ENCODE peak calls at places on chromosomes 11 and 22, in eight cellular contexts. F is HFF-Myc; O is Calu3; E is body of pancreas; L is caudate nucleus; W is DMS79 treated with DMSO at 0.1 percent for 48 hours; H is stimulated activated CD4-positive, alpha-beta T cell treated with anti-CD3 and anti-CD28 coated beads, Interleukin-1b, Interleukin-23, amount 100 ng/mL, for 48 hours; D is aorta. X is an unnamed sample.

GRCh38 chr11:19577849-19578619 is 134.6 kb upstream of the NAV2 start:
- DNase-seq in D (peak; percentile 81), O (no peak), L (no peak), H (no peak), F (peak; percentile 52), W (no peak), E (peak; percentile 18), X (no peak)

GRCh38 chr11:116504541-116505149 is 268.1 kb downstream of the BUD13 start:
- DNase-seq in F (no peak), D (no peak), W (no peak), O (no peak), H (no peak), L (no peak), E (no peak), X (no peak)

GRCh38 chr22:49251371-49251770 is 576.3 kb downstream of the BRD1 start:
- DNase-seq in E (no peak), H (no peak), D (no peak), W (no peak), L (no peak), O (no peak), F (no peak), X (peak; percentile 13)

GRCh38 chr22:41862160-41862529 is 29.2 kb downstream of the SREBF2 start:
- DNase-seq in H (peak; percentile 57), W (peak; percentile 26), D (no peak), O (no peak), F (no peak), L (no peak), E (no peak), X (no peak)

GRCh38 chr11:77823775-77824174 is 2.8 kb downstream of the AAMDC start:
- DNase-seq in F (no peak), H (no peak), W (no peak), L (no peak), E (no peak), D (no peak), O (no peak), X (no peak)

GRCh38 chr11:3080104-3080503 is 22.9 kb upstream of the CARS1 start:
- DNase-seq in W (no peak), E (no peak), L (no peak), H (no peak), O (no peak), D (no peak), F (no peak), X (no peak)

GRCh38 chr11:75576445-75577049 is 14.5 kb downstream of the SERPINH1 start:
- DNase-seq in D (peak; percentile 85), O (peak; percentile 75), F (no peak), H (no peak), L (no peak), W (no peak), E (peak; percentile 42), X (peak; percentile 77)

GRCh38 chr11:117970400-117971024 is 15.7 kb upstream of the IL10RA start:
- DNase-seq in W (no peak), O (peak; percentile 45), F (no peak), D (no peak), H (peak; percentile 44), L (no peak), E (no peak), X (no peak)

GRCh38 chr11:74462009-74462408 is 5.3 kb downstream of the KCNE3 start:
- DNase-seq in W (no peak), H (no peak), O (peak; percentile 24), L (no peak), F (no peak), E (peak; percentile 87), D (peak; percentile 84), X (no peak)

GRCh38 chr11:126544311-126545056 is 189.0 kb downstream of the ST3GAL4 start:
- DNase-seq in W (peak; percentile 92), D (no peak), H (no peak), L (no peak), E (peak; percentile 17), F (no peak), O (no peak), X (peak; percentile 76)

GRCh38 chr11:59680287-59681154 is 11.7 kb upstream of the PATL1 start:
- DNase-seq in E (peak; percentile 78), H (peak; percentile 38), D (no peak), O (peak; percentile 77), F (no peak), L (peak; percentile 3), W (no peak), X (peak; percentile 84)

GRCh38 chr11:126312903-126313460 is 9.1 kb downstream of the DCPS start:
- DNase-seq in O (peak; percentile 33), E (no peak), D (peak; percentile 35), H (no peak), F (no peak), W (no peak), L (no peak), X (no peak)

GRCh38 chr11:45468265-45468856 is 182.2 kb upstream of the SYT13 start:
- DNase-seq in H (no peak), F (no peak), O (no peak), D (no peak), E (no peak), W (no peak), L (no peak), X (peak; percentile 46)

GRCh38 chr11:78564037-78564888 is 10.4 kb downstream of the NARS2 start:
- DNase-seq in D (no peak), H (no peak), F (peak; percentile 74), W (peak; percentile 62), E (peak; percentile 45), O (peak; percentile 43), L (no peak), X (no peak)

GRCh38 chr11:87083029-87083428 is 45.3 kb downstream of the TMEM135 start:
- DNase-seq in O (no peak), E (no peak), W (no peak), L (no peak), F (no peak), D (no peak), H (no peak), X (no peak)

GRCh38 chr22:35590634-35591295 is 26.4 kb downstream of the MB start:
- DNase-seq in D (no peak), H (no peak), W (no peak), O (peak; percentile 66), E (no peak), L (no peak), F (no peak), X (no peak)

GRCh38 chr11:9922806-9923205 is 258.9 kb downstream of the SWAP70 start:
- DNase-seq in L (no peak), O (no peak), W (no peak), H (no peak), D (no peak), E (no peak), F (no peak), X (peak; percentile 79)

GRCh38 chr11:128763224-128763623 is 69.4 kb downstream of the FLI1 start:
- DNase-seq in W (no peak), L (no peak), H (no peak), F (peak; percentile 30), O (no peak), D (no peak), E (no peak), X (no peak)

GRCh38 chr11:21177379-21177778 is 508.0 kb downstream of the NELL1 start:
- DNase-seq in L (no peak), O (no peak), F (no peak), H (no peak), W (no peak), E (no peak), D (no peak), X (no peak)

GRCh38 chr11:44733877-44734276 is 7.1 kb downstream of the TSPAN18 start:
- DNase-seq in W (no peak), O (no peak), F (no peak), E (no peak), H (no peak), D (no peak), L (no peak), X (peak; percentile 60)

GRCh38 chr11:101476186-101476585 is 107.6 kb downstream of the TRPC6 start:
- DNase-seq in O (no peak), W (no peak), D (no peak), E (no peak), H (no peak), L (no peak), F (no peak), X (no peak)